ENCODE peak calls at places on chromosomes 1 and 21, in nine cellular contexts. One of them, this sample, is unnamed.
A peak's percentile ranks its signal among the peaks of the same experiment; 100 is the strongest.

GRCh38 chr1:55214903-55215193 is 316 bp downstream of the USP24 start:
- DNase-seq in thyroid gland: peak; percentile 41
- DNase-seq in tibial nerve: no peak
- DNase-seq in IMR-90: peak; percentile 49
- DNase-seq in prostate gland: peak; percentile 13
- DNase-seq in stomach: peak; percentile 27
- DNase-seq in suprapubic skin: no peak
- DNase-seq in K562: no peak
- DNase-seq in H54: peak; percentile 50
- DNase-seq in this sample: peak; percentile 76

GRCh38 chr1:67618285-67619018 is 66.5 kb upstream of the GADD45A start:
- DNase-seq in thyroid gland: peak; percentile 50
- DNase-seq in tibial nerve: peak; percentile 50
- DNase-seq in IMR-90: peak; percentile 95
- DNase-seq in prostate gland: peak; percentile 68
- DNase-seq in stomach: peak; percentile 64
- DNase-seq in suprapubic skin: no peak
- DNase-seq in K562: no peak
- DNase-seq in H54: peak; percentile 37
- DNase-seq in this sample: peak; percentile 55

GRCh38 chr1:44219301-44219626 is 6.0 kb downstream of the DMAP1 start:
- DNase-seq in thyroid gland: no peak
- DNase-seq in tibial nerve: no peak
- DNase-seq in IMR-90: no peak
- DNase-seq in prostate gland: no peak
- DNase-seq in stomach: no peak
- DNase-seq in suprapubic skin: no peak
- DNase-seq in K562: no peak
- DNase-seq in H54: no peak
- DNase-seq in this sample: no peak

GRCh38 chr1:71046891-71047634 is 553 bp downstream of the PTGER3 start:
- DNase-seq in thyroid gland: peak; percentile 8
- DNase-seq in tibial nerve: no peak
- DNase-seq in IMR-90: no peak
- DNase-seq in prostate gland: peak; percentile 12
- DNase-seq in stomach: peak; percentile 37
- DNase-seq in suprapubic skin: peak; percentile 78
- DNase-seq in K562: no peak
- DNase-seq in H54: no peak
- DNase-seq in this sample: peak; percentile 66

GRCh38 chr1:94048413-94049164 is 72.4 kb downstream of the ABCA4 start:
- DNase-seq in thyroid gland: no peak
- DNase-seq in tibial nerve: no peak
- DNase-seq in IMR-90: no peak
- DNase-seq in prostate gland: no peak
- DNase-seq in stomach: no peak
- DNase-seq in suprapubic skin: no peak
- DNase-seq in K562: no peak
- DNase-seq in H54: no peak
- DNase-seq in this sample: no peak

GRCh38 chr1:45924736-45925135 is 121.3 kb downstream of the MAST2 start:
- DNase-seq in thyroid gland: no peak
- DNase-seq in tibial nerve: no peak
- DNase-seq in IMR-90: peak; percentile 50
- DNase-seq in prostate gland: no peak
- DNase-seq in stomach: no peak
- DNase-seq in suprapubic skin: no peak
- DNase-seq in K562: no peak
- DNase-seq in H54: no peak
- DNase-seq in this sample: no peak

GRCh38 chr1:231603598-231604275 is 22.9 kb upstream of the DISC1 start:
- DNase-seq in thyroid gland: peak; percentile 24
- DNase-seq in tibial nerve: no peak
- DNase-seq in IMR-90: peak; percentile 54
- DNase-seq in prostate gland: peak; percentile 18
- DNase-seq in stomach: peak; percentile 29
- DNase-seq in suprapubic skin: no peak
- DNase-seq in K562: peak; percentile 53
- DNase-seq in H54: no peak
- DNase-seq in this sample: no peak

GRCh38 chr1:172883387-172883791 is 167.4 kb downstream of the TNFSF18 start:
- DNase-seq in thyroid gland: no peak
- DNase-seq in tibial nerve: no peak
- DNase-seq in IMR-90: no peak
- DNase-seq in prostate gland: no peak
- DNase-seq in stomach: no peak
- DNase-seq in suprapubic skin: no peak
- DNase-seq in K562: no peak
- DNase-seq in H54: no peak
- DNase-seq in this sample: no peak

GRCh38 chr1:110243146-110243545 is 33.0 kb downstream of the KCNC4 start:
- DNase-seq in thyroid gland: no peak
- DNase-seq in tibial nerve: no peak
- DNase-seq in IMR-90: no peak
- DNase-seq in prostate gland: no peak
- DNase-seq in stomach: no peak
- DNase-seq in suprapubic skin: no peak
- DNase-seq in K562: no peak
- DNase-seq in H54: no peak
- DNase-seq in this sample: no peak

GRCh38 chr1:205064301-205064700 is 20.0 kb downstream of the TMEM81 start:
- DNase-seq in thyroid gland: no peak
- DNase-seq in tibial nerve: no peak
- DNase-seq in IMR-90: no peak
- DNase-seq in prostate gland: no peak
- DNase-seq in stomach: no peak
- DNase-seq in suprapubic skin: no peak
- DNase-seq in K562: no peak
- DNase-seq in H54: no peak
- DNase-seq in this sample: no peak

GRCh38 chr1:244963231-244963826 is 99.0 kb upstream of the HNRNPU start:
- DNase-seq in thyroid gland: no peak
- DNase-seq in tibial nerve: no peak
- DNase-seq in IMR-90: peak; percentile 4
- DNase-seq in prostate gland: no peak
- DNase-seq in stomach: no peak
- DNase-seq in suprapubic skin: no peak
- DNase-seq in K562: peak; percentile 43
- DNase-seq in H54: no peak
- DNase-seq in this sample: no peak

GRCh38 chr1:191558389-191558788 is 599.9 kb upstream of the RGS18 start:
- DNase-seq in thyroid gland: no peak
- DNase-seq in tibial nerve: no peak
- DNase-seq in IMR-90: peak; percentile 1
- DNase-seq in prostate gland: no peak
- DNase-seq in stomach: no peak
- DNase-seq in suprapubic skin: no peak
- DNase-seq in K562: no peak
- DNase-seq in H54: no peak
- DNase-seq in this sample: no peak

GRCh38 chr1:166083887-166084286 is 82.9 kb downstream of the FAM78B start:
- DNase-seq in thyroid gland: no peak
- DNase-seq in tibial nerve: no peak
- DNase-seq in IMR-90: no peak
- DNase-seq in prostate gland: no peak
- DNase-seq in stomach: no peak
- DNase-seq in suprapubic skin: no peak
- DNase-seq in K562: no peak
- DNase-seq in H54: no peak
- DNase-seq in this sample: no peak

GRCh38 chr1:16720403-16721223 is 19.7 kb upstream of the RNU1-4 start:
- DNase-seq in thyroid gland: peak; percentile 62
- DNase-seq in tibial nerve: no peak
- DNase-seq in IMR-90: no peak
- DNase-seq in prostate gland: no peak
- DNase-seq in stomach: peak; percentile 30
- DNase-seq in suprapubic skin: peak; percentile 82
- DNase-seq in K562: peak; percentile 24
- DNase-seq in H54: no peak
- DNase-seq in this sample: no peak

GRCh38 chr1:39190096-39190495 is 14.4 kb upstream of the MACF1 start:
- DNase-seq in thyroid gland: no peak
- DNase-seq in tibial nerve: no peak
- DNase-seq in IMR-90: no peak
- DNase-seq in prostate gland: no peak
- DNase-seq in stomach: no peak
- DNase-seq in suprapubic skin: no peak
- DNase-seq in K562: no peak
- DNase-seq in H54: no peak
- DNase-seq in this sample: no peak

GRCh38 chr1:210882414-210883221 is 251.3 kb downstream of the KCNH1 start:
- DNase-seq in thyroid gland: no peak
- DNase-seq in tibial nerve: no peak
- DNase-seq in IMR-90: peak; percentile 21
- DNase-seq in prostate gland: no peak
- DNase-seq in stomach: no peak
- DNase-seq in suprapubic skin: no peak
- DNase-seq in K562: no peak
- DNase-seq in H54: peak; percentile 27
- DNase-seq in this sample: no peak

GRCh38 chr1:31394628-31395193 is 18.3 kb upstream of the SERINC2 start:
- DNase-seq in thyroid gland: peak; percentile 94
- DNase-seq in tibial nerve: peak; percentile 65
- DNase-seq in IMR-90: peak; percentile 75
- DNase-seq in prostate gland: peak; percentile 84
- DNase-seq in stomach: peak; percentile 93
- DNase-seq in suprapubic skin: peak; percentile 87
- DNase-seq in K562: peak; percentile 88
- DNase-seq in H54: peak; percentile 78
- DNase-seq in this sample: peak; percentile 76

GRCh38 chr1:154325583-154326545 is 539 bp downstream of the ATP8B2 start:
- DNase-seq in thyroid gland: peak; percentile 51
- DNase-seq in tibial nerve: peak; percentile 42
- DNase-seq in IMR-90: peak; percentile 89
- DNase-seq in prostate gland: peak; percentile 46
- DNase-seq in stomach: peak; percentile 36
- DNase-seq in suprapubic skin: peak; percentile 84
- DNase-seq in K562: peak; percentile 86
- DNase-seq in H54: peak; percentile 88
- DNase-seq in this sample: peak; percentile 79

GRCh38 chr1:150515328-150516049 is at the start of gene FALEC:
- DNase-seq in thyroid gland: peak; percentile 97
- DNase-seq in tibial nerve: peak; percentile 89
- DNase-seq in IMR-90: peak; percentile 93
- DNase-seq in prostate gland: peak; percentile 95
- DNase-seq in stomach: peak; percentile 98
- DNase-seq in suprapubic skin: peak; percentile 96
- DNase-seq in K562: peak; percentile 99
- DNase-seq in H54: peak; percentile 94
- DNase-seq in this sample: peak; percentile 98
- TF ChIP-seq POLR2A in thyroid gland: no peak
- TF ChIP-seq POLR2A in tibial nerve: peak; percentile 39
- TF ChIP-seq POLR2A in IMR-90: peak; percentile 7
- TF ChIP-seq POLR2A in prostate gland: peak; percentile 48
- TF ChIP-seq POLR2A in stomach: no peak
- TF ChIP-seq POLR2A in suprapubic skin: no peak
- TF ChIP-seq POLR2A in K562: peak; percentile 72
- TF ChIP-seq POLR2A in H54: peak; percentile 67
- TF ChIP-seq POLR2A in this sample: no peak

DNA sequence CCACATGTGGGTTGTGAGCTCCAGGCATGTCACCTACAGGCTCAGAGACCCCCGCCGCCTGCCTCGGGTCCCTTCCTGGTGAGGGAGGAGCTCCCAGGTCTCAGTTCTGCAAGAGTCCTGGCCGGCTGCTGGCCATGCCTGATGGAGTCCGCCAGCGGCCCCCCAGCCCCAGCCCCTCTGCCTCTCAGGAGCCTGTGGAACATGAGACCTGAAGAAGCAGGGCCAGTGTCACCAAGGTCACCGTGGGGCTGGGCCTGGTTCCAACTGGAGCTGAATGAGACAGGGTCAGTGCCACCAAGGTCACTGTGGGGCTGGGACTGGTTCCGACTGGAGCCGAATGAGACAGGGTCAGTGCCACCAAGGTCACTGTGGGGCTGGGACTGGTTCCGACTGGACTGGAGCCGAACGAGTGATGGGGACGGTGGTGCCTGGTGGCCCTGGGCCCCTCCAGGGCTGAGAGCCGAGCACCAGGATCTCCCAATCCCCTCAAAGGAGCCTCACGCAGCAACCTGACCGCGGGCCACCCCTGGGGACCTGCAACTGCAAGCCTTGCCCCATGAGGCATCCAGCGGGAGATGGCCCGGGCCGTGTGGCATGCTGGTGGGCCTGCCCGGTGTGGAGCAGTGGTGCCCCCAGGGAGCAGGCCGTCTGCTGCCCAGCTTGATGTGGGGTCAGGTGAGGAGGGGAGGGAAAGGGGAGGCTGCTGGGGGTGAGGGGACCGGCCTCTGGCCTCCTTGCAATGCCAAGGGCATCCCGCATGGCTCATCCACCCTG is 14.5 kb upstream of the PTTG1IP start:
- DNase-seq in thyroid gland: no peak
- DNase-seq in tibial nerve: no peak
- DNase-seq in IMR-90: no peak
- DNase-seq in prostate gland: no peak
- DNase-seq in stomach: no peak
- DNase-seq in suprapubic skin: no peak
- DNase-seq in K562: no peak
- DNase-seq in H54: no peak
- DNase-seq in this sample: no peak
- TF ChIP-seq POLR2A in thyroid gland: no peak
- TF ChIP-seq POLR2A in tibial nerve: no peak
- TF ChIP-seq POLR2A in IMR-90: no peak
- TF ChIP-seq POLR2A in prostate gland: no peak
- TF ChIP-seq POLR2A in stomach: no peak
- TF ChIP-seq POLR2A in suprapubic skin: no peak
- TF ChIP-seq POLR2A in K562: no peak
- TF ChIP-seq POLR2A in H54: no peak
- TF ChIP-seq POLR2A in this sample: no peak

GRCh38 chr1:161132410-161133219 is at the start of gene DEDD:
- DNase-seq in thyroid gland: peak; percentile 96
- DNase-seq in tibial nerve: peak; percentile 90
- DNase-seq in IMR-90: peak; percentile 96
- DNase-seq in prostate gland: peak; percentile 94
- DNase-seq in stomach: peak; percentile 93
- DNase-seq in suprapubic skin: peak; percentile 97
- DNase-seq in K562: peak; percentile 93
- DNase-seq in H54: peak; percentile 86
- DNase-seq in this sample: peak; percentile 97
- TF ChIP-seq POLR2A in thyroid gland: no peak
- TF ChIP-seq POLR2A in tibial nerve: peak; percentile 51
- TF ChIP-seq POLR2A in IMR-90: no peak
- TF ChIP-seq POLR2A in prostate gland: peak; percentile 46
- TF ChIP-seq POLR2A in stomach: no peak
- TF ChIP-seq POLR2A in suprapubic skin: peak; percentile 61
- TF ChIP-seq POLR2A in K562: peak; percentile 65
- TF ChIP-seq POLR2A in H54: peak; percentile 68
- TF ChIP-seq POLR2A in this sample: peak; percentile 48

DNA sequence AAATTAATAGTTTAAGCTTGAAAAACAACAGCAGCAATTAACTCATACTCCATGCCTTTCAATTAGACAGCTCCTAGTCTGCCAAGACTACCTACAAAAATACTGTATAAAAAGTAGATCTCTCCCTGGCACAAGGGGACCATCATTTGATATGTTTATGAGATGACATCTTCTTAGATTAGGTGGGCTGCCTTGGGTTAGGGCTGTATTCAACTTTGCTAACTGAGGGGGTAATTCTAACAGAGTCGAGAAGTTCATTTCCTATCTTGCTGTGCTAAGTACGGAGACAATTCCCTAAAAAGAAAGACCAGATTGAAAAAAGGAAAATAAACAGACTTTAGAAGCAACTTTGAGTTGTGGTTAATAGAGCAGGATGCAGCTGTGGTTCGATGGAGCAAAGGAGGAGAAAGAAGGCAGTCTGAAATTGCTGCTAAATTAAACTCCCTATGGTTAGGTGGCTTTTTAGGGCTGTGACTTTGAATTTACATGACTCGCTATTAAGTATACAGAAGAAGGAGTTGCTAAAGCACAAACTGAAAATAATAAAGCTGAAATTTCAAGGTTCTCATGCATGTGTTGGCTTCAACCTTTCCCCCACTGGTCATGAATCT is 75.4 kb downstream of the CDC7 start:
- DNase-seq in thyroid gland: no peak
- DNase-seq in tibial nerve: no peak
- DNase-seq in IMR-90: peak; percentile 68
- DNase-seq in prostate gland: no peak
- DNase-seq in stomach: no peak
- DNase-seq in suprapubic skin: no peak
- DNase-seq in K562: no peak
- DNase-seq in H54: no peak
- DNase-seq in this sample: no peak
- TF ChIP-seq POLR2A in thyroid gland: no peak
- TF ChIP-seq POLR2A in tibial nerve: no peak
- TF ChIP-seq POLR2A in IMR-90: no peak
- TF ChIP-seq POLR2A in prostate gland: no peak
- TF ChIP-seq POLR2A in stomach: no peak
- TF ChIP-seq POLR2A in suprapubic skin: no peak
- TF ChIP-seq POLR2A in K562: no peak
- TF ChIP-seq POLR2A in H54: no peak
- TF ChIP-seq POLR2A in this sample: no peak

This sample was measured in heart left ventricle.